ENCODE peak calls at places on chromosomes 16 and 17, in ten cellular contexts. One of them, this sample, is unnamed.

GRCh38 chr17:3750296-3750695 is 26.6 kb downstream of the HASPIN start:
- DNase-seq in lower leg skin: no peak
- DNase-seq in left ventricle myocardium inferior: no peak
- DNase-seq in A549: no peak
- DNase-seq in neural progenitor cell: no peak
- DNase-seq in GM23338: no peak
- DNase-seq in IMR-90: no peak
- DNase-seq in psoas muscle: no peak
- DNase-seq in PC-3: no peak
- DNase-seq in RWPE1: no peak
- DNase-seq in this sample: no peak

GRCh38 chr16:19753815-19754643 is 36.0 kb downstream of the IQCK start:
- DNase-seq in lower leg skin: no peak
- DNase-seq in left ventricle myocardium inferior: no peak
- DNase-seq in A549: peak
- DNase-seq in neural progenitor cell: no peak
- DNase-seq in GM23338: no peak
- DNase-seq in IMR-90: peak
- DNase-seq in psoas muscle: no peak
- DNase-seq in PC-3: peak
- DNase-seq in RWPE1: no peak
- DNase-seq in this sample: no peak

GRCh38 chr17:48293319-48294192 is 136.5 kb downstream of the SKAP1 start:
- DNase-seq in lower leg skin: no peak
- DNase-seq in left ventricle myocardium inferior: no peak
- DNase-seq in A549: peak
- DNase-seq in neural progenitor cell: no peak
- DNase-seq in GM23338: peak
- DNase-seq in IMR-90: no peak
- DNase-seq in psoas muscle: no peak
- DNase-seq in PC-3: no peak
- DNase-seq in RWPE1: no peak
- DNase-seq in this sample: no peak

GRCh38 chr17:75635610-75636202 is 2.5 kb downstream of the SMIM5 start:
- DNase-seq in lower leg skin: no peak
- DNase-seq in left ventricle myocardium inferior: peak
- DNase-seq in A549: no peak
- DNase-seq in neural progenitor cell: no peak
- DNase-seq in GM23338: no peak
- DNase-seq in IMR-90: no peak
- DNase-seq in psoas muscle: no peak
- DNase-seq in PC-3: no peak
- DNase-seq in RWPE1: no peak
- DNase-seq in this sample: no peak

GRCh38 chr16:89564476-89565255 is 4.2 kb downstream of the RPL13 start:
- DNase-seq in lower leg skin: no peak
- DNase-seq in left ventricle myocardium inferior: no peak
- DNase-seq in A549: no peak
- DNase-seq in neural progenitor cell: peak
- DNase-seq in GM23338: peak
- DNase-seq in IMR-90: no peak
- DNase-seq in psoas muscle: no peak
- DNase-seq in PC-3: no peak
- DNase-seq in RWPE1: no peak
- DNase-seq in this sample: no peak

GRCh38 chr16:3960049-3960809 is 79.7 kb upstream of the CREBBP start:
- DNase-seq in lower leg skin: no peak
- DNase-seq in left ventricle myocardium inferior: no peak
- DNase-seq in A549: no peak
- DNase-seq in neural progenitor cell: peak
- DNase-seq in GM23338: no peak
- DNase-seq in IMR-90: no peak
- DNase-seq in psoas muscle: no peak
- DNase-seq in PC-3: no peak
- DNase-seq in RWPE1: no peak
- DNase-seq in this sample: no peak

GRCh38 chr17:37025847-37026533 is 77.2 kb downstream of the AATF start:
- DNase-seq in lower leg skin: no peak
- DNase-seq in left ventricle myocardium inferior: no peak
- DNase-seq in A549: no peak
- DNase-seq in neural progenitor cell: no peak
- DNase-seq in GM23338: no peak
- DNase-seq in IMR-90: no peak
- DNase-seq in psoas muscle: no peak
- DNase-seq in PC-3: no peak
- DNase-seq in RWPE1: no peak
- DNase-seq in this sample: no peak

GRCh38 chr17:70332811-70333210 is 163.5 kb downstream of the KCNJ2 start:
- DNase-seq in lower leg skin: no peak
- DNase-seq in left ventricle myocardium inferior: no peak
- DNase-seq in A549: no peak
- DNase-seq in neural progenitor cell: no peak
- DNase-seq in GM23338: no peak
- DNase-seq in IMR-90: no peak
- DNase-seq in psoas muscle: no peak
- DNase-seq in PC-3: no peak
- DNase-seq in RWPE1: no peak
- DNase-seq in this sample: no peak

GRCh38 chr17:9209781-9210370 is 188.6 kb downstream of the NTN1 start:
- DNase-seq in lower leg skin: no peak
- DNase-seq in left ventricle myocardium inferior: no peak
- DNase-seq in A549: no peak
- DNase-seq in neural progenitor cell: no peak
- DNase-seq in GM23338: no peak
- DNase-seq in IMR-90: no peak
- DNase-seq in psoas muscle: no peak
- DNase-seq in PC-3: no peak
- DNase-seq in RWPE1: no peak
- DNase-seq in this sample: no peak

GRCh38 chr16:89918453-89919347 is at the start of gene MC1R:
- DNase-seq in lower leg skin: no peak
- DNase-seq in left ventricle myocardium inferior: no peak
- DNase-seq in A549: peak
- DNase-seq in neural progenitor cell: peak
- DNase-seq in GM23338: peak
- DNase-seq in IMR-90: peak
- DNase-seq in psoas muscle: peak
- DNase-seq in PC-3: no peak
- DNase-seq in RWPE1: no peak
- DNase-seq in this sample: no peak

GRCh38 chr16:765488-765865 is 4.9 kb downstream of the MSLN start:
- DNase-seq in lower leg skin: no peak
- DNase-seq in left ventricle myocardium inferior: no peak
- DNase-seq in A549: no peak
- DNase-seq in neural progenitor cell: no peak
- DNase-seq in GM23338: no peak
- DNase-seq in IMR-90: no peak
- DNase-seq in psoas muscle: no peak
- DNase-seq in PC-3: no peak
- DNase-seq in RWPE1: no peak
- DNase-seq in this sample: no peak

GRCh38 chr17:50269477-50270429 is 4.5 kb upstream of the TMEM92 start:
- DNase-seq in lower leg skin: peak
- DNase-seq in left ventricle myocardium inferior: peak
- DNase-seq in A549: peak
- DNase-seq in neural progenitor cell: peak
- DNase-seq in GM23338: peak
- DNase-seq in IMR-90: peak
- DNase-seq in psoas muscle: peak
- DNase-seq in PC-3: peak
- DNase-seq in RWPE1: peak
- DNase-seq in this sample: peak

GRCh38 chr17:81397314-81398169 is 2.3 kb downstream of the BAHCC1 start:
- DNase-seq in lower leg skin: no peak
- DNase-seq in left ventricle myocardium inferior: no peak
- DNase-seq in A549: peak
- DNase-seq in neural progenitor cell: peak
- DNase-seq in GM23338: peak
- DNase-seq in IMR-90: peak
- DNase-seq in psoas muscle: peak
- DNase-seq in PC-3: peak
- DNase-seq in RWPE1: no peak
- DNase-seq in this sample: no peak

GRCh38 chr17:72603346-72604242 is 482.8 kb downstream of the SOX9 start:
- DNase-seq in lower leg skin: no peak
- DNase-seq in left ventricle myocardium inferior: no peak
- DNase-seq in A549: peak
- DNase-seq in neural progenitor cell: no peak
- DNase-seq in GM23338: no peak
- DNase-seq in IMR-90: peak
- DNase-seq in psoas muscle: no peak
- DNase-seq in PC-3: no peak
- DNase-seq in RWPE1: no peak
- DNase-seq in this sample: no peak

GRCh38 chr17:64507418-64507766 is 615 bp downstream of the CEP95 start:
- DNase-seq in lower leg skin: peak
- DNase-seq in left ventricle myocardium inferior: no peak
- DNase-seq in A549: peak
- DNase-seq in neural progenitor cell: peak
- DNase-seq in GM23338: peak
- DNase-seq in IMR-90: peak
- DNase-seq in psoas muscle: no peak
- DNase-seq in PC-3: peak
- DNase-seq in RWPE1: peak
- DNase-seq in this sample: no peak

GRCh38 chr17:29099527-29099926 is 56.6 kb downstream of the PIPOX start:
- DNase-seq in lower leg skin: no peak
- DNase-seq in left ventricle myocardium inferior: no peak
- DNase-seq in A549: no peak
- DNase-seq in neural progenitor cell: no peak
- DNase-seq in GM23338: no peak
- DNase-seq in IMR-90: no peak
- DNase-seq in psoas muscle: no peak
- DNase-seq in PC-3: no peak
- DNase-seq in RWPE1: no peak
- DNase-seq in this sample: no peak

GRCh38 chr17:40560592-40561293 is 4.5 kb downstream of the CCR7 start:
- DNase-seq in lower leg skin: no peak
- DNase-seq in left ventricle myocardium inferior: no peak
- DNase-seq in A549: no peak
- DNase-seq in neural progenitor cell: no peak
- DNase-seq in GM23338: no peak
- DNase-seq in IMR-90: peak
- DNase-seq in psoas muscle: peak
- DNase-seq in PC-3: no peak
- DNase-seq in RWPE1: no peak
- DNase-seq in this sample: no peak

GRCh38 chr17:41907633-41908539 is 10.9 kb downstream of the ACLY start:
- DNase-seq in lower leg skin: no peak
- DNase-seq in left ventricle myocardium inferior: no peak
- DNase-seq in A549: peak
- DNase-seq in neural progenitor cell: no peak
- DNase-seq in GM23338: no peak
- DNase-seq in IMR-90: peak
- DNase-seq in psoas muscle: no peak
- DNase-seq in PC-3: no peak
- DNase-seq in RWPE1: no peak
- DNase-seq in this sample: no peak

GRCh38 chr16:85514601-85515318 is 98.4 kb upstream of the GSE1 start:
- DNase-seq in lower leg skin: peak
- DNase-seq in left ventricle myocardium inferior: peak
- DNase-seq in A549: peak
- DNase-seq in neural progenitor cell: peak
- DNase-seq in GM23338: peak
- DNase-seq in IMR-90: peak
- DNase-seq in psoas muscle: peak
- DNase-seq in PC-3: peak
- DNase-seq in RWPE1: peak
- DNase-seq in this sample: peak

DNA sequence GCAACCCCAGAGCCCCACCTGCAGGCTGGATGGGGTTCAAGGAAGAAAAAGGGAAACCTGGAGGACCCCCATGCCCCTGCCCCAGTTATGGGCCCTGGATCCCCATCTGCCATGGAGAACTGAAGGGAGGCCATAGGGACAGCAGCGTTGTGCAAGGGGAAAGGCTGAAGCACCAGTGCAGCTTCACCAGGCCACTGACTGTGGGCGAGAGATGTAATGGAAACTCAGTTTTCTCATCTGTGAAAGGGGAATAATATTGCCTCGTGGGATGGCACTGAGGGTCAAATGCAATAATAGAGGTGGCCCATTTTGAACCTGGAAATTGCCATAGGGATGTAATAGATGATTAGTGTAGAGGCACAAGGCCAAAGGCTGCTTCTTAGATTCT is 9.9 kb upstream of the TSPOAP1 start:
- DNase-seq in lower leg skin: no peak
- DNase-seq in left ventricle myocardium inferior: no peak
- DNase-seq in A549: no peak
- DNase-seq in neural progenitor cell: no peak
- DNase-seq in GM23338: no peak
- DNase-seq in IMR-90: no peak
- DNase-seq in psoas muscle: no peak
- DNase-seq in PC-3: no peak
- DNase-seq in RWPE1: no peak
- DNase-seq in this sample: no peak
- TF ChIP-seq CTCF in lower leg skin: no peak
- TF ChIP-seq CTCF in left ventricle myocardium inferior: no peak
- TF ChIP-seq CTCF in A549: no peak
- TF ChIP-seq CTCF in neural progenitor cell: peak
- TF ChIP-seq CTCF in GM23338: peak
- TF ChIP-seq CTCF in IMR-90: peak
- TF ChIP-seq CTCF in psoas muscle: no peak
- TF ChIP-seq CTCF in PC-3: no peak
- TF ChIP-seq CTCF in RWPE1: no peak
- TF ChIP-seq CTCF in this sample: no peak

GRCh38 chr17:66726846-66727245 is 108.1 kb upstream of the CACNG5 start:
- DNase-seq in lower leg skin: no peak
- DNase-seq in left ventricle myocardium inferior: no peak
- DNase-seq in A549: no peak
- DNase-seq in neural progenitor cell: no peak
- DNase-seq in GM23338: no peak
- DNase-seq in IMR-90: no peak
- DNase-seq in psoas muscle: no peak
- DNase-seq in PC-3: no peak
- DNase-seq in RWPE1: no peak
- DNase-seq in this sample: no peak
- TF ChIP-seq CTCF in lower leg skin: no peak
- TF ChIP-seq CTCF in left ventricle myocardium inferior: no peak
- TF ChIP-seq CTCF in A549: no peak
- TF ChIP-seq CTCF in neural progenitor cell: no peak
- TF ChIP-seq CTCF in GM23338: no peak
- TF ChIP-seq CTCF in IMR-90: no peak
- TF ChIP-seq CTCF in psoas muscle: no peak
- TF ChIP-seq CTCF in PC-3: no peak
- TF ChIP-seq CTCF in RWPE1: no peak
- TF ChIP-seq CTCF in this sample: no peak

GRCh38 chr16:55623640-55624039 is 32.1 kb upstream of the SLC6A2 start:
- DNase-seq in lower leg skin: no peak
- DNase-seq in left ventricle myocardium inferior: no peak
- DNase-seq in A549: no peak
- DNase-seq in neural progenitor cell: no peak
- DNase-seq in GM23338: no peak
- DNase-seq in IMR-90: no peak
- DNase-seq in psoas muscle: no peak
- DNase-seq in PC-3: no peak
- DNase-seq in RWPE1: no peak
- DNase-seq in this sample: no peak
- TF ChIP-seq CTCF in lower leg skin: no peak
- TF ChIP-seq CTCF in left ventricle myocardium inferior: no peak
- TF ChIP-seq CTCF in A549: no peak
- TF ChIP-seq CTCF in neural progenitor cell: no peak
- TF ChIP-seq CTCF in GM23338: no peak
- TF ChIP-seq CTCF in IMR-90: no peak
- TF ChIP-seq CTCF in psoas muscle: no peak
- TF ChIP-seq CTCF in PC-3: no peak
- TF ChIP-seq CTCF in RWPE1: no peak
- TF ChIP-seq CTCF in this sample: no peak

GRCh38 chr16:72530434-72530833 is 358.5 kb upstream of the PMFBP1 start:
- DNase-seq in lower leg skin: no peak
- DNase-seq in left ventricle myocardium inferior: no peak
- DNase-seq in A549: peak
- DNase-seq in neural progenitor cell: no peak
- DNase-seq in GM23338: peak
- DNase-seq in IMR-90: peak
- DNase-seq in psoas muscle: no peak
- DNase-seq in PC-3: peak
- DNase-seq in RWPE1: peak
- DNase-seq in this sample: no peak
- TF ChIP-seq CTCF in lower leg skin: no peak
- TF ChIP-seq CTCF in left ventricle myocardium inferior: no peak
- TF ChIP-seq CTCF in A549: peak
- TF ChIP-seq CTCF in neural progenitor cell: no peak
- TF ChIP-seq CTCF in GM23338: no peak
- TF ChIP-seq CTCF in IMR-90: peak
- TF ChIP-seq CTCF in psoas muscle: no peak
- TF ChIP-seq CTCF in PC-3: peak
- TF ChIP-seq CTCF in RWPE1: no peak
- TF ChIP-seq CTCF in this sample: no peak

This sample was measured in tibial artery.